ENCODE peak calls at places on chromosome 16, in eight cellular contexts. One of them, this sample, is unnamed.

GRCh38 chr16:48099455-48099854 is 56.3 kb downstream of the ABCC12 start:
- DNase-seq in RWPE1: no peak
- DNase-seq in fibroblast of lung: no peak
- DNase-seq in A549: peak
- DNase-seq in kidney: no peak
- DNase-seq in progenitor cell of endocrine pancreas: no peak
- DNase-seq in naive thymus-derived CD8-positive, alpha-beta T cell: no peak
- DNase-seq in skeletal muscle cell: no peak
- DNase-seq in this sample: no peak

GRCh38 chr16:2282262-2282661 is 14.3 kb upstream of the RNPS1 start:
- DNase-seq in A549: no peak
- DNase-seq in naive thymus-derived CD8-positive, alpha-beta T cell: no peak
- DNase-seq in RWPE1: no peak
- DNase-seq in fibroblast of lung: no peak
- DNase-seq in kidney: no peak
- DNase-seq in skeletal muscle cell: no peak
- DNase-seq in progenitor cell of endocrine pancreas: no peak
- DNase-seq in this sample: no peak

GRCh38 chr16:69077251-69077650 is 28.2 kb upstream of the HAS3 start:
- DNase-seq in A549: peak
- DNase-seq in skeletal muscle cell: no peak
- DNase-seq in fibroblast of lung: peak
- DNase-seq in RWPE1: peak
- DNase-seq in progenitor cell of endocrine pancreas: no peak
- DNase-seq in naive thymus-derived CD8-positive, alpha-beta T cell: no peak
- DNase-seq in kidney: peak
- DNase-seq in this sample: no peak

GRCh38 chr16:74117798-74118197 is 178.8 kb upstream of the PSMD7 start:
- DNase-seq in fibroblast of lung: no peak
- DNase-seq in kidney: no peak
- DNase-seq in progenitor cell of endocrine pancreas: no peak
- DNase-seq in RWPE1: no peak
- DNase-seq in naive thymus-derived CD8-positive, alpha-beta T cell: no peak
- DNase-seq in skeletal muscle cell: no peak
- DNase-seq in A549: no peak
- DNase-seq in this sample: no peak

GRCh38 chr16:25066747-25067631 is 44.6 kb upstream of the LCMT1 start:
- DNase-seq in progenitor cell of endocrine pancreas: peak
- DNase-seq in RWPE1: peak
- DNase-seq in kidney: peak
- DNase-seq in A549: peak
- DNase-seq in naive thymus-derived CD8-positive, alpha-beta T cell: peak
- DNase-seq in fibroblast of lung: peak
- DNase-seq in skeletal muscle cell: no peak
- DNase-seq in this sample: peak

GRCh38 chr16:85984947-85985451 is 86.0 kb downstream of the IRF8 start:
- DNase-seq in A549: no peak
- DNase-seq in naive thymus-derived CD8-positive, alpha-beta T cell: no peak
- DNase-seq in progenitor cell of endocrine pancreas: no peak
- DNase-seq in fibroblast of lung: no peak
- DNase-seq in skeletal muscle cell: no peak
- DNase-seq in kidney: peak
- DNase-seq in RWPE1: no peak
- DNase-seq in this sample: no peak

GRCh38 chr16:72467157-72467759 is 295.3 kb upstream of the PMFBP1 start:
- DNase-seq in A549: peak
- DNase-seq in fibroblast of lung: peak
- DNase-seq in RWPE1: peak
- DNase-seq in kidney: no peak
- DNase-seq in progenitor cell of endocrine pancreas: no peak
- DNase-seq in naive thymus-derived CD8-positive, alpha-beta T cell: no peak
- DNase-seq in skeletal muscle cell: no peak
- DNase-seq in this sample: no peak

GRCh38 chr16:84829168-84829965 is 9.6 kb downstream of the CRISPLD2 start:
- DNase-seq in skeletal muscle cell: peak
- DNase-seq in fibroblast of lung: peak
- DNase-seq in A549: no peak
- DNase-seq in kidney: no peak
- DNase-seq in naive thymus-derived CD8-positive, alpha-beta T cell: no peak
- DNase-seq in progenitor cell of endocrine pancreas: no peak
- DNase-seq in RWPE1: no peak
- DNase-seq in this sample: no peak

GRCh38 chr16:78996806-78997205 is 603.7 kb downstream of the MAF start:
- DNase-seq in skeletal muscle cell: no peak
- DNase-seq in naive thymus-derived CD8-positive, alpha-beta T cell: no peak
- DNase-seq in RWPE1: no peak
- DNase-seq in kidney: no peak
- DNase-seq in fibroblast of lung: no peak
- DNase-seq in A549: no peak
- DNase-seq in progenitor cell of endocrine pancreas: no peak
- DNase-seq in this sample: no peak

GRCh38 chr16:88943131-88943664 is 33.8 kb downstream of the CBFA2T3 start:
- DNase-seq in progenitor cell of endocrine pancreas: no peak
- DNase-seq in A549: no peak
- DNase-seq in fibroblast of lung: no peak
- DNase-seq in kidney: no peak
- DNase-seq in skeletal muscle cell: no peak
- DNase-seq in RWPE1: no peak
- DNase-seq in naive thymus-derived CD8-positive, alpha-beta T cell: no peak
- DNase-seq in this sample: no peak

GRCh38 chr16:79912592-79913310 is 312.2 kb upstream of the MAF start:
- DNase-seq in A549: no peak
- DNase-seq in RWPE1: no peak
- DNase-seq in progenitor cell of endocrine pancreas: no peak
- DNase-seq in naive thymus-derived CD8-positive, alpha-beta T cell: no peak
- DNase-seq in fibroblast of lung: peak
- DNase-seq in skeletal muscle cell: no peak
- DNase-seq in kidney: no peak
- DNase-seq in this sample: no peak

GRCh38 chr16:32116080-32116479 is 137.0 kb upstream of the TP53TG3D start:
- DNase-seq in skeletal muscle cell: no peak
- DNase-seq in RWPE1: no peak
- DNase-seq in progenitor cell of endocrine pancreas: no peak
- DNase-seq in A549: no peak
- DNase-seq in kidney: no peak
- DNase-seq in naive thymus-derived CD8-positive, alpha-beta T cell: no peak
- DNase-seq in fibroblast of lung: no peak
- DNase-seq in this sample: no peak

GRCh38 chr16:1427473-1428461 is 3.1 kb upstream of the PERCC1 start:
- DNase-seq in fibroblast of lung: no peak
- DNase-seq in skeletal muscle cell: no peak
- DNase-seq in RWPE1: no peak
- DNase-seq in kidney: peak
- DNase-seq in naive thymus-derived CD8-positive, alpha-beta T cell: no peak
- DNase-seq in progenitor cell of endocrine pancreas: no peak
- DNase-seq in A549: no peak
- DNase-seq in this sample: no peak

GRCh38 chr16:87342978-87343752 is 26.0 kb upstream of the C16orf95 start:
- DNase-seq in progenitor cell of endocrine pancreas: no peak
- DNase-seq in A549: no peak
- DNase-seq in kidney: no peak
- DNase-seq in naive thymus-derived CD8-positive, alpha-beta T cell: no peak
- DNase-seq in fibroblast of lung: no peak
- DNase-seq in skeletal muscle cell: no peak
- DNase-seq in RWPE1: no peak
- DNase-seq in this sample: no peak

GRCh38 chr16:55759983-55760664 is 72.8 kb downstream of the CES1 start:
- DNase-seq in progenitor cell of endocrine pancreas: no peak
- DNase-seq in fibroblast of lung: no peak
- DNase-seq in A549: no peak
- DNase-seq in kidney: no peak
- DNase-seq in skeletal muscle cell: no peak
- DNase-seq in naive thymus-derived CD8-positive, alpha-beta T cell: no peak
- DNase-seq in RWPE1: no peak
- DNase-seq in this sample: peak

GRCh38 chr16:10558746-10559641 is 21.4 kb downstream of the EMP2 start:
- DNase-seq in skeletal muscle cell: no peak
- DNase-seq in naive thymus-derived CD8-positive, alpha-beta T cell: no peak
- DNase-seq in progenitor cell of endocrine pancreas: no peak
- DNase-seq in RWPE1: no peak
- DNase-seq in kidney: peak
- DNase-seq in fibroblast of lung: peak
- DNase-seq in A549: no peak
- DNase-seq in this sample: no peak

GRCh38 chr16:17939052-17939673 is 397.4 kb downstream of the NPIPA8 start:
- DNase-seq in RWPE1: no peak
- DNase-seq in kidney: no peak
- DNase-seq in A549: no peak
- DNase-seq in naive thymus-derived CD8-positive, alpha-beta T cell: no peak
- DNase-seq in fibroblast of lung: no peak
- DNase-seq in skeletal muscle cell: no peak
- DNase-seq in progenitor cell of endocrine pancreas: no peak
- DNase-seq in this sample: no peak

GRCh38 chr16:79519448-79519847 is 81.1 kb downstream of the MAF start:
- DNase-seq in progenitor cell of endocrine pancreas: no peak
- DNase-seq in skeletal muscle cell: no peak
- DNase-seq in RWPE1: no peak
- DNase-seq in fibroblast of lung: no peak
- DNase-seq in kidney: no peak
- DNase-seq in A549: no peak
- DNase-seq in naive thymus-derived CD8-positive, alpha-beta T cell: no peak
- DNase-seq in this sample: no peak

GRCh38 chr16:58336332-58337089 is 41.7 kb upstream of the PRSS54 start:
- DNase-seq in RWPE1: peak
- DNase-seq in kidney: peak
- DNase-seq in naive thymus-derived CD8-positive, alpha-beta T cell: peak
- DNase-seq in A549: peak
- DNase-seq in fibroblast of lung: peak
- DNase-seq in progenitor cell of endocrine pancreas: peak
- DNase-seq in skeletal muscle cell: peak
- DNase-seq in this sample: peak

GRCh38 chr16:4086153-4086552 is 30.1 kb downstream of the ADCY9 start:
- DNase-seq in naive thymus-derived CD8-positive, alpha-beta T cell: no peak
- DNase-seq in skeletal muscle cell: no peak
- DNase-seq in fibroblast of lung: no peak
- DNase-seq in progenitor cell of endocrine pancreas: no peak
- DNase-seq in RWPE1: no peak
- DNase-seq in A549: no peak
- DNase-seq in kidney: no peak
- DNase-seq in this sample: no peak

GRCh38 chr16:15653227-15653626 is 3.2 kb downstream of the NDE1 start:
- DNase-seq in RWPE1: peak
- DNase-seq in kidney: no peak
- DNase-seq in naive thymus-derived CD8-positive, alpha-beta T cell: no peak
- DNase-seq in fibroblast of lung: peak
- DNase-seq in progenitor cell of endocrine pancreas: no peak
- DNase-seq in skeletal muscle cell: peak
- DNase-seq in A549: no peak
- DNase-seq in this sample: no peak

GRCh38 chr16:75491876-75492275 is 3.4 kb downstream of the CHST6 start:
- DNase-seq in skeletal muscle cell: no peak
- DNase-seq in fibroblast of lung: no peak
- DNase-seq in kidney: no peak
- DNase-seq in naive thymus-derived CD8-positive, alpha-beta T cell: no peak
- DNase-seq in A549: peak
- DNase-seq in progenitor cell of endocrine pancreas: no peak
- DNase-seq in RWPE1: peak
- DNase-seq in this sample: no peak

GRCh38 chr16:15521758-15522509 is 87.5 kb downstream of the BMERB1 start:
- DNase-seq in progenitor cell of endocrine pancreas: no peak
- DNase-seq in A549: no peak
- DNase-seq in RWPE1: no peak
- DNase-seq in skeletal muscle cell: no peak
- DNase-seq in kidney: no peak
- DNase-seq in naive thymus-derived CD8-positive, alpha-beta T cell: no peak
- DNase-seq in fibroblast of lung: no peak
- DNase-seq in this sample: no peak

GRCh38 chr16:66459878-66460277 is 32.8 kb downstream of the BEAN1 start:
- DNase-seq in RWPE1: no peak
- DNase-seq in skeletal muscle cell: no peak
- DNase-seq in fibroblast of lung: peak
- DNase-seq in naive thymus-derived CD8-positive, alpha-beta T cell: no peak
- DNase-seq in kidney: no peak
- DNase-seq in progenitor cell of endocrine pancreas: no peak
- DNase-seq in A549: no peak
- DNase-seq in this sample: no peak

GRCh38 chr16:20898938-20899502 is 1.1 kb downstream of the DCUN1D3 start:
- DNase-seq in kidney: no peak
- DNase-seq in fibroblast of lung: peak
- DNase-seq in RWPE1: no peak
- DNase-seq in naive thymus-derived CD8-positive, alpha-beta T cell: no peak
- DNase-seq in progenitor cell of endocrine pancreas: no peak
- DNase-seq in A549: no peak
- DNase-seq in skeletal muscle cell: no peak
- DNase-seq in this sample: no peak

GRCh38 chr16:23691483-23692189 is 12.9 kb downstream of the PLK1 start:
- DNase-seq in fibroblast of lung: peak
- DNase-seq in A549: peak
- DNase-seq in progenitor cell of endocrine pancreas: no peak
- DNase-seq in naive thymus-derived CD8-positive, alpha-beta T cell: no peak
- DNase-seq in skeletal muscle cell: no peak
- DNase-seq in RWPE1: peak
- DNase-seq in kidney: no peak
- DNase-seq in this sample: no peak

GRCh38 chr16:53090591-53091507 is 36.1 kb downstream of the CHD9 start:
- DNase-seq in naive thymus-derived CD8-positive, alpha-beta T cell: no peak
- DNase-seq in fibroblast of lung: peak
- DNase-seq in kidney: peak
- DNase-seq in progenitor cell of endocrine pancreas: no peak
- DNase-seq in skeletal muscle cell: peak
- DNase-seq in RWPE1: peak
- DNase-seq in A549: no peak
- DNase-seq in this sample: no peak

GRCh38 chr16:56369202-56369601 is 56.1 kb downstream of the AMFR start:
- DNase-seq in RWPE1: no peak
- DNase-seq in A549: no peak
- DNase-seq in kidney: no peak
- DNase-seq in progenitor cell of endocrine pancreas: no peak
- DNase-seq in naive thymus-derived CD8-positive, alpha-beta T cell: no peak
- DNase-seq in fibroblast of lung: no peak
- DNase-seq in skeletal muscle cell: no peak
- DNase-seq in this sample: no peak

GRCh38 chr16:75555213-75555706 is 792 bp downstream of the TMEM231 start:
- DNase-seq in fibroblast of lung: peak
- DNase-seq in skeletal muscle cell: peak
- DNase-seq in naive thymus-derived CD8-positive, alpha-beta T cell: no peak
- DNase-seq in kidney: peak
- DNase-seq in progenitor cell of endocrine pancreas: peak
- DNase-seq in A549: peak
- DNase-seq in RWPE1: peak
- DNase-seq in this sample: peak

GRCh38 chr16:67541391-67542263 is 13.0 kb downstream of the RIPOR1 start:
- DNase-seq in progenitor cell of endocrine pancreas: no peak
- DNase-seq in skeletal muscle cell: no peak
- DNase-seq in kidney: no peak
- DNase-seq in naive thymus-derived CD8-positive, alpha-beta T cell: no peak
- DNase-seq in A549: peak
- DNase-seq in RWPE1: peak
- DNase-seq in fibroblast of lung: peak
- DNase-seq in this sample: no peak

GRCh38 chr16:48204825-48205151 is 39.3 kb upstream of the LONP2 start:
- DNase-seq in A549: no peak
- DNase-seq in fibroblast of lung: no peak
- DNase-seq in naive thymus-derived CD8-positive, alpha-beta T cell: no peak
- DNase-seq in RWPE1: no peak
- DNase-seq in kidney: no peak
- DNase-seq in progenitor cell of endocrine pancreas: no peak
- DNase-seq in skeletal muscle cell: no peak
- DNase-seq in this sample: no peak

GRCh38 chr16:27195941-27196595 is 7.3 kb upstream of the KDM8 start:
- DNase-seq in progenitor cell of endocrine pancreas: no peak
- DNase-seq in naive thymus-derived CD8-positive, alpha-beta T cell: peak
- DNase-seq in skeletal muscle cell: no peak
- DNase-seq in RWPE1: no peak
- DNase-seq in fibroblast of lung: no peak
- DNase-seq in A549: no peak
- DNase-seq in kidney: no peak
- DNase-seq in this sample: no peak

GRCh38 chr16:47049901-47050583 is 76.6 kb upstream of the DNAJA2 start:
- DNase-seq in kidney: peak
- DNase-seq in RWPE1: no peak
- DNase-seq in fibroblast of lung: no peak
- DNase-seq in A549: no peak
- DNase-seq in naive thymus-derived CD8-positive, alpha-beta T cell: no peak
- DNase-seq in skeletal muscle cell: no peak
- DNase-seq in progenitor cell of endocrine pancreas: no peak
- DNase-seq in this sample: no peak

GRCh38 chr16:4601317-4602186 is 13.1 kb downstream of the UBALD1 start:
- DNase-seq in naive thymus-derived CD8-positive, alpha-beta T cell: no peak
- DNase-seq in RWPE1: no peak
- DNase-seq in progenitor cell of endocrine pancreas: no peak
- DNase-seq in fibroblast of lung: peak
- DNase-seq in kidney: no peak
- DNase-seq in A549: no peak
- DNase-seq in skeletal muscle cell: no peak
- DNase-seq in this sample: no peak

This sample was measured in neural crest cell.